ENCODE peak calls at places on chromosome 7, in eight cellular contexts. A is endothelial cell, U is osteocyte, D is left ventricle myocardium inferior, G is HFFc6, H is osteoblast, L is transverse colon, Z is lower lobe of right lung. Y is an unnamed sample.

GRCh38 chr7:98251251-98251843 is 685 bp downstream of the TECPR1 start:
- DNase-seq in H (peak), A (no peak), U (no peak), D (no peak), G (no peak), L (peak), Z (peak), Y (no peak)

GRCh38 chr7:106848851-106849442 is 16.1 kb upstream of the PIK3CG start:
- DNase-seq in H (no peak), U (no peak), A (no peak), D (no peak), L (no peak), G (peak), Z (no peak), Y (no peak)

GRCh38 chr7:70829221-70830059 is 302.5 kb upstream of the GALNT17 start:
- DNase-seq in A (peak), G (peak), H (peak), Z (peak), L (peak), D (peak), U (no peak), Y (peak)

GRCh38 chr7:4712371-4713182 is 30.5 kb downstream of the FOXK1 start:
- DNase-seq in Z (no peak), G (peak), L (peak), U (no peak), H (peak), D (no peak), A (no peak), Y (no peak)

GRCh38 chr7:18623389-18623788 is 127.8 kb downstream of the HDAC9 start:
- DNase-seq in L (no peak), Z (no peak), U (no peak), G (no peak), A (no peak), D (no peak), H (peak), Y (no peak)

GRCh38 chr7:97022451-97023306 is 2.0 kb downstream of the DLX5 start:
- DNase-seq in A (no peak), H (peak), U (no peak), Z (no peak), L (no peak), D (no peak), G (no peak), Y (no peak)

GRCh38 chr7:81478664-81479063 is 291.2 kb downstream of the HGF start:
- DNase-seq in L (peak), H (no peak), G (no peak), U (no peak), A (no peak), Z (peak), D (no peak), Y (no peak)

GRCh38 chr7:96388166-96388565 is 66.3 kb upstream of the SLC25A13 start:
- DNase-seq in G (peak), Z (no peak), L (no peak), A (no peak), U (no peak), D (no peak), H (no peak), Y (no peak)

GRCh38 chr7:30027065-30027456 is 559 bp upstream of the FKBP14 start:
- DNase-seq in H (no peak), Z (no peak), G (peak), A (no peak), D (no peak), L (no peak), U (no peak), Y (no peak)

GRCh38 chr7:20164420-20165145 is 52.6 kb downstream of the MACC1 start:
- DNase-seq in H (no peak), D (no peak), A (no peak), U (no peak), G (no peak), Z (no peak), L (no peak), Y (no peak)

GRCh38 chr7:111439977-111440376 is 122.3 kb downstream of the IMMP2L start:
- DNase-seq in D (no peak), A (no peak), U (no peak), H (no peak), G (peak), L (no peak), Z (no peak), Y (no peak)

GRCh38 chr7:92832623-92833023 is 3.8 kb downstream of the CDK6 start:
- DNase-seq in U (no peak), G (no peak), D (no peak), L (no peak), H (peak), Z (no peak), A (no peak), Y (no peak)

GRCh38 chr7:333399-333776 is 43.4 kb downstream of the FOXL3 start:
- DNase-seq in H (peak), Z (peak), U (no peak), D (peak), G (peak), L (peak), A (no peak), Y (no peak)

DNA sequence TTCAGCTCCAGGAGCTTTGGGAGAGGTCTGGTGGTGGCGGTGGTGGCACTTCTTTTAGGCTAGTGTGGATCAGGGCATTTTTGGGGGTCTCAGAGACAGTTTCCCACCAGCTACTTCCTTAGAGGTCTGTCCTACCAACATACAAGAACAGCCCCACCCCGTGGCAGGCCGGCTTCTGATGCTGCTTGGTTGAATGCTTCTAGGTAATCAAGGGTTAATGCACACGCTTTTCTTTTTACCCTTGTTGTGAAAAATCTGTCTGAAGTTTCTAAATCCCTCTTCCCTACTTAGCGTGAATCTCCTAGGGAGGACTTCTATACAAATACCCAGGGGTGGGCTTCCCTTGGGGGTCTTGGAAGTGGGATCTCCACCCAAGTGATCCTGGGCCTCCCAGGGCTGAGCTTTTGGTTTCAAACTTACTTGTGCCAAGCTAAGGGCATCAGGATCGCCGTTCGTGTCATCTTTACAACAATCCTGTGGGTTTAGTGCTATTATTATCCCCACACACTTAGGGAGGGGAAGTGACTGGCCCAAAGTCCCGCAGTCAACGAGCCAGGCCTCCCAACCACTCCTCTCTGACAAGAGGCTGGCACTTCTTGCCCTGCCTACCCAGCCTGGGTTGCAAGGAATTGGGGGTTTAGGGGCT is 1.7 kb downstream of the SH2B2 start:
- DNase-seq in U (no peak), G (no peak), H (peak), Z (no peak), L (no peak), D (no peak), A (no peak), Y (no peak)
- TF ChIP-seq CTCF in U (peak), G (peak), H (peak), Z (no peak), L (no peak), D (no peak), A (no peak), Y (no peak)

GRCh38 chr7:55526770-55527169 is 45.5 kb downstream of the VOPP1 start:
- DNase-seq in L (no peak), U (no peak), D (no peak), H (no peak), G (no peak), A (no peak), Z (no peak), Y (no peak)

GRCh38 chr7:55526329-55526728 is 46.0 kb downstream of the VOPP1 start:
- DNase-seq in Z (no peak), H (no peak), L (no peak), U (no peak), D (no peak), A (no peak), G (no peak), Y (no peak)

GRCh38 chr7:55523366-55523765 is 48.9 kb downstream of the VOPP1 start:
- DNase-seq in G (no peak), H (no peak), A (no peak), L (no peak), D (no peak), Z (no peak), U (no peak), Y (no peak)

GRCh38 chr7:55522268-55522902 is 49.9 kb downstream of the VOPP1 start:
- DNase-seq in A (no peak), G (no peak), L (no peak), Z (no peak), U (no peak), H (no peak), D (no peak), Y (no peak)

GRCh38 chr7:55524558-55525310 is 47.6 kb downstream of the VOPP1 start:
- DNase-seq in Z (peak), G (no peak), A (no peak), L (no peak), D (no peak), H (no peak), U (no peak), Y (no peak)
- TF ChIP-seq CTCF in Z (no peak), G (no peak), A (no peak), L (no peak), D (no peak), H (no peak), U (no peak), Y (no peak)

GRCh38 chr7:33807158-33807530 is 98.2 kb upstream of the BMPER start:
- DNase-seq in A (no peak), U (peak), H (no peak), D (no peak), Z (no peak), L (no peak), G (no peak), Y (no peak)

GRCh38 chr7:33809218-33809617 is 96.1 kb upstream of the BMPER start:
- DNase-seq in D (no peak), H (no peak), G (no peak), L (no peak), Z (no peak), A (no peak), U (no peak), Y (no peak)

GRCh38 chr7:33805630-33806233 is 99.6 kb upstream of the BMPER start:
- DNase-seq in Z (no peak), H (peak), D (no peak), U (peak), G (peak), L (no peak), A (no peak), Y (no peak)

GRCh38 chr7:33806284-33807157 is 98.8 kb upstream of the BMPER start:
- DNase-seq in L (no peak), D (peak), U (peak), Z (no peak), H (no peak), G (no peak), A (no peak), Y (no peak)

DNA sequence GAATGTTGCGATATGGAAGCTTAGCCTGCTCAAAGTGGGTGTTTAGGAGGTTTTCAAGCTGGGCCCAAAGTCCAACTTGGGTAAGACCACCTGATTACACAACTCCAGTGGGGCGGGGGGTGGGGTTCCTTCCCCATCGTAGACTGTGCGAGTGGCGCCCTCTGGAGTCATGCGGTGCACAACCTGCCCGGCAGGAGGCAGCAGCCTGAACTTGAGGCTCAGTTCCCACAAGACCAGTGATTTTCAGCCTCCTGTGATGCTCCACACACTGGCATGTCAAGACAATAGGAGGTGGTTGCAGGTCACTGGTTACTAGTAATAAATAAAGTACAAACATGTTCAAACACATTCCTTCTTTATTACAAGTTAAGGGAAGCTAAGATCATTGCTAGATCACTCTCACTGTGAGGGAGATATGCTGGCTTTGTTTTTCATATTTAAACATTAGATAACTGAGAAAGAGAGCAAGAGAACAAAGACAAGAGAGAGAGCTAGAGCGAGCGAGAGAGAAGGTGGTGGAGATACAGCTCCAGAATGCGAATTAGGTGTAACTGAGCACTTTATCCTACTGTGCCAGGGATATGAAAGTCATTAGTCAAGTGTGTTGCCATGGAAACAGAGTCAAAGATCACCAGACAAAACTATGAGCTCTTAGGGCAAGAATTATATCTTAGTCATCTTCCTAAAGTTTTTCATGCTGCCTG is 97.4 kb upstream of the BMPER start:
- DNase-seq in D (no peak), H (peak), L (peak), A (peak), U (peak), Z (no peak), G (peak), Y (no peak)
- TF ChIP-seq CTCF in D (peak), H (peak), L (no peak), A (peak), U (peak), Z (no peak), G (peak), Y (peak)

GRCh38 chr7:151461942-151462230 is 21.9 kb upstream of the CRYGN start:
- DNase-seq in Z (no peak), H (no peak), A (no peak), D (no peak), L (no peak), G (no peak), U (no peak), Y (no peak)

GRCh38 chr7:151461096-151461941 is 21.4 kb upstream of the CRYGN start:
- DNase-seq in L (no peak), Z (no peak), A (no peak), G (no peak), H (no peak), D (no peak), U (no peak), Y (no peak)

GRCh38 chr7:151457534-151457933 is 17.6 kb upstream of the CRYGN start:
- DNase-seq in L (no peak), G (no peak), U (no peak), Z (no peak), A (no peak), H (no peak), D (no peak), Y (no peak)

GRCh38 chr7:151460474-151460855 is 20.5 kb upstream of the CRYGN start:
- DNase-seq in A (no peak), D (peak), U (no peak), G (no peak), H (no peak), L (no peak), Z (no peak), Y (no peak)

GRCh38 chr7:151459726-151460473 is 20.0 kb upstream of the CRYGN start:
- DNase-seq in D (peak), L (peak), U (peak), A (no peak), H (peak), G (peak), Z (peak), Y (no peak)
- TF ChIP-seq CTCF in D (peak), L (no peak), U (peak), A (no peak), H (peak), G (peak), Z (peak), Y (peak)

DNA sequence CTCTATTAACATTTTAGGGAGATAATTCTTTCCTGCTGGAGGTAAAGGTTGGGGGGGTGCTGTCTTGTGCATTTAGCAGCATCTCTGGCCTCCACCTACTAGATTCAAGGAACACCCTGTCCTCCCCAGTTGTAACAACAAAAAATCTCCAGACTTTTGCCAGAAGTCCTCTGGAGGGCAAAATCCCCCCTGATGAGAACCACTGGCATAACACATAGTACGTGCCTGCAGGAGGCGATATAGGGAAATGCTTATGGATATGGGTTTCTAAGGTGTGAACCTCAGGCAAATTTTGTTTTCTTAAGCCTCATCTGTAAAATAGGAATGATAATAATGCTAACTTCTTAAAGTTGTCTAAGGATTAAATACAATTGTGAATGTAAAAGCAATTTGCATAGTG is 2.9 kb upstream of the OSBPL3 start:
- DNase-seq in A (no peak), U (no peak), G (no peak), Z (no peak), D (no peak), H (no peak), L (no peak), Y (no peak)
- TF ChIP-seq CTCF in A (no peak), U (peak), G (peak), Z (no peak), D (no peak), H (peak), L (no peak), Y (peak)

GRCh38 chr7:149624419-149625338 is 127.1 kb upstream of the ZNF746 start:
- DNase-seq in H (peak), A (peak), Z (peak), G (peak), D (peak), U (peak), L (peak), Y (peak)

GRCh38 chr7:149624006-149624405 is 126.4 kb upstream of the ZNF746 start:
- DNase-seq in G (peak), A (peak), H (peak), D (no peak), L (peak), Z (peak), U (no peak), Y (no peak)

GRCh38 chr7:149626972-149627371 is 129.4 kb upstream of the ZNF746 start:
- DNase-seq in Z (no peak), H (no peak), A (no peak), U (no peak), G (no peak), L (no peak), D (no peak), Y (no peak)

GRCh38 chr7:149625947-149626392 is 128.4 kb upstream of the ZNF746 start:
- DNase-seq in G (no peak), D (no peak), U (no peak), A (no peak), Z (no peak), L (no peak), H (no peak), Y (no peak)

DNA sequence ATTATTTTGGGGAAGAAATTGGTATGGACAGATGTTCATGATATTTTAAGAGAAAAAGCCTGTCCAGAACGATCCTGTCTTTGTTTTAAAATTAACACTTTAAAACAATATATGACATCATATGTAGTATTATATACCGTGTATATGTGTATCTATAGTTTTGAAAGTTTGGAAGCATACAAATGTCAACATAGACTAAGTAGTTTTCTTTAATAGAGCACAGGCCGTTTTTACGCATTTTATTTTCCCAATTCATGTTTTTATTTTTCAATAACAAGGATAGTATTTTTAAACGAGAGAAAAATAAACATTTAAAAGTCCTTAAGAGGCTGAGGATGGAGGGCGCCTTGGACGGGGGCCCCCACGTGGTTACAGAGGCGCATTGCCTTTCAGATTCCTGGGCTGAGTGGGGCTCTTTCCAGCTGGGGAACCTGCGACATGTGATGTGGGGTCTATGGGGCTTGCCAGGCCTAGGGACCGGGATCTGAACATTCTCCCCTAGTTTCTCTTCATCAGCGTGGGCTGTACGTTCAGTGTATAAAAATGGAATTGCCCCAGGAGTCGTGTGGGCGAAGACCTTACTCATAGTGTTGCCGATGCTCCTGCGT is 127.8 kb upstream of the ZNF746 start:
- DNase-seq in H (no peak), G (peak), A (peak), L (peak), D (peak), U (no peak), Z (peak), Y (no peak)
- TF ChIP-seq CTCF in H (peak), G (peak), A (peak), L (peak), D (peak), U (peak), Z (peak), Y (peak)

DNA sequence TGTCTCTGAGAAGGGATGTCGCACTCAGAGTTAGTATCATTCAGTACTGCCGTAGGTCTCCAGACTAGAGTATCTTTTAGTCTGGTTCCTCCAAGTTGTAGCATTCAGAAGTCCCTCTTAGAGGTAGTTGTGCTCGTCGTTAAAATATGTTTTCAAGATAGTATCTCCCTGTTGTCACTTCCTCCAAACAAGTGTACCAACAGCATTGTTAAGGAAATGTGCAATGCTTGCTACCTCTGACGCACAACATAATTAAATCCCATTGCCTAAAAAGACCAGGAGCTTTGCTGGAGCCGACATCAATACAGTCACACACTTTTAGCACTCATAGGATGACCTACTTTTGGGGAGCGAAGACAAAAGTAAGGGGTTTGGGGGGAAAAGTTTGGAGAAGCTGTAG is 80.0 kb upstream of the STK17A start:
- DNase-seq in H (peak), G (no peak), A (no peak), D (no peak), L (no peak), Z (no peak), U (no peak), Y (no peak)
- TF ChIP-seq CTCF in H (no peak), G (no peak), A (no peak), D (no peak), L (no peak), Z (no peak), U (no peak), Y (no peak)

GRCh38 chr7:3549598-3549997 is 248.5 kb downstream of the SDK1 start:
- DNase-seq in D (no peak), U (no peak), Z (no peak), G (no peak), A (no peak), H (no peak), L (no peak), Y (no peak)

GRCh38 chr7:3548815-3549214 is 247.8 kb downstream of the SDK1 start:
- DNase-seq in A (no peak), H (no peak), D (no peak), U (no peak), Z (no peak), G (no peak), L (no peak), Y (no peak)

GRCh38 chr7:3544202-3544601 is 243.2 kb downstream of the SDK1 start:
- DNase-seq in G (no peak), L (no peak), Z (no peak), U (no peak), H (no peak), A (peak), D (no peak), Y (no peak)
- TF ChIP-seq CTCF in G (no peak), L (no peak), Z (no peak), U (no peak), H (no peak), A (no peak), D (no peak), Y (peak)